ENCODE peak calls at places on chromosome 7, in eight cellular contexts. L is suprapubic skin, Z is lower lobe of right lung, H is tibial nerve, P is WERI-Rb-1, S is psoas muscle, B is right cardiac atrium, E is cardiac muscle cell. N is an unnamed sample.

GRCh38 chr7:74455933-74456332 is 2.2 kb downstream of the GTF2IRD1 start:
- DNase-seq in Z (no peak), L (no peak), P (no peak), E (peak), S (no peak), H (no peak), B (no peak), N (no peak)

GRCh38 chr7:73642834-73643233 is 18.5 kb upstream of the MLXIPL start:
- DNase-seq in H (no peak), B (no peak), L (no peak), P (no peak), S (no peak), E (no peak), Z (no peak), N (no peak)

GRCh38 chr7:155979566-155979965 is 167.3 kb upstream of the SHH start:
- DNase-seq in P (no peak), B (no peak), L (no peak), H (no peak), S (no peak), Z (no peak), E (no peak), N (no peak)

GRCh38 chr7:68929712-68930395 is 668.4 kb upstream of the AUTS2 start:
- DNase-seq in L (no peak), Z (no peak), B (peak), P (no peak), S (no peak), H (no peak), E (no peak), N (no peak)

GRCh38 chr7:130961128-130961601 is 227.2 kb upstream of the KLF14 start:
- DNase-seq in E (no peak), Z (no peak), H (no peak), L (no peak), S (no peak), P (no peak), B (no peak), N (no peak)

GRCh38 chr7:16991551-16991950 is 109.8 kb upstream of the AGR3 start:
- DNase-seq in P (no peak), Z (no peak), H (no peak), E (no peak), S (no peak), L (no peak), B (no peak), N (no peak)

GRCh38 chr7:153002164-153002563 is 242.6 kb downstream of the ACTR3B start:
- DNase-seq in L (no peak), S (no peak), B (no peak), Z (no peak), P (no peak), H (no peak), E (no peak), N (no peak)

GRCh38 chr7:80736371-80736770 is 97.9 kb downstream of the CD36 start:
- DNase-seq in S (no peak), B (no peak), H (no peak), Z (no peak), E (no peak), P (no peak), L (no peak), N (no peak)

GRCh38 chr7:111096997-111097396 is 6.1 kb downstream of the LRRN3 start:
- DNase-seq in H (no peak), B (no peak), Z (no peak), E (no peak), L (no peak), P (no peak), S (no peak), N (no peak)

GRCh38 chr7:111094387-111094786 is 3.5 kb downstream of the LRRN3 start:
- DNase-seq in H (no peak), S (no peak), B (no peak), Z (no peak), E (no peak), P (no peak), L (no peak), N (no peak)

GRCh38 chr7:111101856-111102646 is 11.1 kb downstream of the LRRN3 start:
- DNase-seq in L (no peak), H (no peak), E (no peak), Z (no peak), P (no peak), B (no peak), S (no peak), N (no peak)

GRCh38 chr7:111098926-111099250 is 8.0 kb downstream of the LRRN3 start:
- DNase-seq in L (no peak), Z (no peak), S (no peak), B (no peak), E (no peak), P (no peak), H (no peak), N (no peak)

GRCh38 chr7:111098011-111098925 is 7.3 kb downstream of the LRRN3 start:
- DNase-seq in E (peak), L (no peak), H (no peak), P (peak), B (peak), Z (no peak), S (peak), N (no peak)
- H3K27ac ChIP-seq in E (no peak), L (no peak), H (no peak), P (no peak), B (no peak), Z (no peak), S (no peak), N (no peak)

GRCh38 chr7:102433319-102434038 is at the start of gene ORAI2:
- DNase-seq in S (peak), Z (peak), P (peak), H (peak), B (peak), E (peak), L (peak), N (peak)
- H3K27ac ChIP-seq in S (no peak), Z (peak), P (peak), H (peak), B (no peak), E (no peak), L (no peak), N (peak)

GRCh38 chr7:28083159-28083997 is 97.2 kb downstream of the JAZF1 start:
- DNase-seq in S (no peak), H (peak), E (no peak), L (no peak), B (peak), P (no peak), Z (no peak), N (no peak)
- H3K27ac ChIP-seq in S (peak), H (peak), E (no peak), L (no peak), B (no peak), P (no peak), Z (peak), N (peak)

GRCh38 chr7:106069471-106070200 is 42.5 kb downstream of the SYPL1 start:
- DNase-seq in S (no peak), P (no peak), H (no peak), Z (no peak), B (no peak), L (no peak), E (no peak), N (peak)
- H3K27ac ChIP-seq in S (peak), P (no peak), H (no peak), Z (no peak), B (no peak), L (peak), E (no peak), N (peak)

GRCh38 chr7:124781418-124781817 is 15.8 kb upstream of the GPR37 start:
- DNase-seq in H (no peak), S (no peak), E (no peak), P (no peak), L (no peak), Z (no peak), B (no peak), N (no peak)

GRCh38 chr7:124782335-124782734 is 16.7 kb upstream of the GPR37 start:
- DNase-seq in Z (no peak), S (no peak), L (no peak), P (no peak), E (no peak), H (no peak), B (no peak), N (no peak)

GRCh38 chr7:124781907-124782306 is 16.3 kb upstream of the GPR37 start:
- DNase-seq in Z (no peak), E (no peak), H (no peak), B (no peak), L (no peak), S (no peak), P (no peak), N (no peak)

GRCh38 chr7:124784879-124785818 is 19.6 kb upstream of the GPR37 start:
- DNase-seq in E (peak), S (peak), L (no peak), P (peak), H (no peak), B (peak), Z (no peak), N (peak)

DNA sequence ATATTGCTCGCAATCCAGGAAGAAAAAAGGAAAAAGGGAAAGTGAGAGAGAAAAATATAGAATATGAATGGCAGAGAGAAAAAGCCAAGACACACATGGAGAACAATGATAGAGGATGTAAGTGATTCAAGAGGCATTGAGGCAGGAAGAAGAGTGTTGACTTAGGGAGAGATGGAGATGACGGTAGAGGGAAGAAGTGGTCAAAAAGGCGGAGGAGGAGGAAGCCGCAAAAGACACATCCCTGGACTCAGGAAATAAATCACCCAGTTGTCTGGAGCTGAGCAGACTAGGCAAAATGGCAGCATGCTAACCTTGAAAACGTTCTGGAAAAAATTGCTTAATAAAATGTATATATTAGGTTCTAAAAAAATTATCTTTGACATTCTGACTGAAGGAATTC is 17.7 kb upstream of the GPR37 start:
- DNase-seq in B (no peak), E (no peak), S (no peak), Z (no peak), L (no peak), P (no peak), H (no peak), N (no peak)
- H3K27ac ChIP-seq in B (no peak), E (no peak), S (no peak), Z (no peak), L (no peak), P (no peak), H (no peak), N (no peak)

GRCh38 chr7:40474790-40475680 is 340.2 kb downstream of the SUGCT start:
- DNase-seq in B (no peak), H (no peak), P (no peak), L (no peak), S (no peak), E (no peak), Z (no peak), N (no peak)

GRCh38 chr7:40470817-40471216 is 336.0 kb downstream of the SUGCT start:
- DNase-seq in B (no peak), H (no peak), S (no peak), Z (no peak), P (no peak), L (no peak), E (no peak), N (no peak)

GRCh38 chr7:40470111-40470736 is 335.4 kb downstream of the SUGCT start:
- DNase-seq in P (no peak), H (no peak), Z (no peak), S (no peak), B (no peak), L (no peak), E (no peak), N (no peak)

GRCh38 chr7:40471891-40472290 is 337.1 kb downstream of the SUGCT start:
- DNase-seq in L (no peak), E (no peak), S (no peak), B (no peak), P (no peak), Z (no peak), H (no peak), N (no peak)

GRCh38 chr7:40469481-40469880 is 334.7 kb downstream of the SUGCT start:
- DNase-seq in S (no peak), P (no peak), E (no peak), L (no peak), Z (no peak), B (no peak), H (no peak), N (peak)
- H3K27ac ChIP-seq in S (no peak), P (no peak), E (no peak), L (no peak), Z (no peak), B (no peak), H (no peak), N (peak)

GRCh38 chr7:15461576-15461975 is 100.2 kb downstream of the AGMO start:
- DNase-seq in Z (no peak), P (no peak), E (no peak), H (no peak), L (no peak), S (no peak), B (no peak), N (no peak)
- H3K27ac ChIP-seq in Z (no peak), P (no peak), E (no peak), H (peak), L (no peak), S (no peak), B (no peak), N (peak)

DNA sequence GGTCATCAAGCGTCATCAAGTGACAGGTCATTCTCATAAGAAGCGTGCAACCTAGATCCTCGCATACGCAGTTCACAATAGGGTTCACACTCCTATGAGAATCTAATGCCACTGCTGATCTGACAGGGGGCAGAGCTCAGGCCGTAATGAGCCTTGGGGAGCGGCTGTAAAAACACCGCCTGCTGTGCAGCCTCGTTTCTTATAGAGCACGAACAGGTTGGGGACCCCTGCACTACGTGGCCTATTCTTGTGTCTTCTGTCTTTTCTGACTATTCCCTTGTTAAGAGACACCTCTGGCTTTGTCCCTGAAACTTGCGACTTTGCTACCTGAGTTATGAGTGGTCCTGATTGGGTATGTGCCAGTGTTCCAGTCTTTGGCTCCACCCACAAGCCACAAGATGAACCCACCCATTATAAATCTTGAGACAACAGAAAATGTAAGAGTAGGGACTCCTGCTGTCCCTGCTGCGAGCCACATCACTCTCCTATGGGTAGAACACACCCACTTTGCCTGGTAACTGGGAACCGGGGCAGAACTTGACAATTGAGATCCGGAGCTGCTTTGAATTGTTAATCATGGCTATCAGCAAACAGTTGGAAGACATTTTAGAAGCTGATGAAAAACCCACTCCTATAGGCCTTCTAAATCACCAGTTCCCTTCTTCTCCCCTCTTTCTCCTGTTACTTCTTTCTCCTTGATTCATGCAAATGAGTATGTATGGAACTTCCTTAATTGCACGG is 55.8 kb upstream of the EXOC4 start:
- DNase-seq in L (no peak), Z (no peak), E (no peak), S (no peak), P (no peak), B (no peak), H (no peak), N (no peak)
- H3K27ac ChIP-seq in L (no peak), Z (no peak), E (no peak), S (no peak), P (no peak), B (no peak), H (no peak), N (no peak)